ENCODE peak calls at places on chromosome 9, in six cellular contexts. Z is body of pancreas, H is tibial artery, I is Kasumi-1, Q is midbrain, A is NCI-H2081. F is an unnamed sample.

GRCh38 chr9:135288941-135289534 is 190.5 kb upstream of the PPP1R26 start:
- DNase-seq in A (no peak), H (no peak), I (no peak), Q (no peak), Z (no peak), F (no peak)

GRCh38 chr9:132698989-132699388 is 28.7 kb downstream of the GTF3C4 start:
- DNase-seq in Z (peak; percentile 79), I (no peak), Q (no peak), H (no peak), A (no peak), F (no peak)

GRCh38 chr9:137639303-137640051 is 20.7 kb downstream of the EHMT1 start:
- DNase-seq in Z (no peak), H (peak; percentile 6), I (no peak), Q (no peak), A (no peak), F (no peak)

GRCh38 chr9:93288891-93289883 is 105.2 kb downstream of the WNK2 start:
- DNase-seq in I (no peak), A (no peak), Q (no peak), H (peak; percentile 58), Z (no peak), F (no peak)

GRCh38 chr9:115672477-115673316 is 480.9 kb upstream of the PAPPA start:
- DNase-seq in H (no peak), I (no peak), Q (no peak), A (no peak), Z (no peak), F (no peak)

GRCh38 chr9:32360983-32361673 is 23.3 kb upstream of the ACO1 start:
- DNase-seq in Z (no peak), Q (no peak), H (no peak), I (no peak), A (no peak), F (no peak)

GRCh38 chr9:123406691-123407536 is 50.9 kb downstream of the CRB2 start:
- DNase-seq in A (peak; percentile 65), H (no peak), I (no peak), Z (no peak), Q (no peak), F (no peak)

GRCh38 chr9:98529841-98530240 is 178.9 kb downstream of the GABBR2 start:
- DNase-seq in H (no peak), A (no peak), Q (no peak), Z (no peak), I (no peak), F (no peak)

GRCh38 chr9:115084157-115084556 is 33.8 kb downstream of the TNC start:
- DNase-seq in A (no peak), I (no peak), Q (no peak), Z (no peak), H (no peak), F (no peak)

GRCh38 chr9:106800691-106801090 is 62.3 kb upstream of the ZNF462 start:
- DNase-seq in Z (no peak), I (no peak), Q (no peak), A (no peak), H (no peak), F (no peak)

GRCh38 chr9:82783045-82783444 is 279.9 kb downstream of the RASEF start:
- DNase-seq in A (no peak), Z (no peak), Q (no peak), I (no peak), H (no peak), F (no peak)

GRCh38 chr9:77770340-77770739 is 122.2 kb upstream of the GNA14 start:
- DNase-seq in Q (peak; percentile 77), I (no peak), H (no peak), A (no peak), Z (no peak), F (no peak)

GRCh38 chr9:107488400-107489143 is 997 bp downstream of the KLF4 start:
- DNase-seq in H (peak; percentile 95), A (peak; percentile 50), Q (peak; percentile 22), I (no peak), Z (peak; percentile 53), F (peak; percentile 35)

F was measured in hypothalamus.